ENCODE peak calls at places on chromosomes 5 and 9, in seven cellular contexts. B, P, G, L, K, E and W are unnamed samples.
A peak's percentile ranks its signal among the peaks of the same experiment; 100 is the strongest.

GRCh38 chr9:113746486-113746885 is 129.6 kb upstream of the ZNF618 start:
- DNase-seq in L (no peak), P (no peak), K (no peak), B (no peak), G (no peak), E (no peak), W (no peak)

GRCh38 chr9:90188656-90189055 is 454.0 kb downstream of the DIRAS2 start:
- DNase-seq in B (no peak), G (no peak), L (no peak), K (no peak), P (no peak), E (no peak), W (no peak)

GRCh38 chr5:124744170-124744911 is 2.1 kb downstream of the ZNF608 start:
- DNase-seq in E (peak; percentile 31), L (peak; percentile 60), K (no peak), B (peak; percentile 41), P (no peak), G (no peak), W (no peak)

GRCh38 chr9:89278997-89279739 is 31.8 kb upstream of the CKS2 start:
- DNase-seq in L (no peak), G (peak; percentile 50), K (peak; percentile 68), B (peak; percentile 5), E (peak; percentile 81), P (no peak), W (peak; percentile 3)

GRCh38 chr9:83981126-83981871 is 694 bp downstream of the RMI1 start:
- DNase-seq in L (peak; percentile 35), K (peak; percentile 50), P (no peak), G (peak; percentile 66), E (peak; percentile 58), B (peak; percentile 66), W (no peak)

GRCh38 chr9:130010151-130010988 is 32.6 kb downstream of the FNBP1 start:
- DNase-seq in P (no peak), E (no peak), G (no peak), L (no peak), K (no peak), B (no peak), W (no peak)

GRCh38 chr9:93315118-93315517 is 131.2 kb downstream of the WNK2 start:
- DNase-seq in G (no peak), B (no peak), L (no peak), K (no peak), P (no peak), E (no peak), W (no peak)

GRCh38 chr5:154194348-154195329 is 4.1 kb downstream of the GALNT10 start:
- DNase-seq in K (peak; percentile 85), G (no peak), L (no peak), E (peak; percentile 63), B (no peak), P (no peak), W (no peak)

GRCh38 chr5:179906795-179907569 is 715 bp downstream of the TBC1D9B start:
- DNase-seq in B (no peak), G (peak; percentile 10), K (peak; percentile 40), P (no peak), E (peak; percentile 33), L (peak; percentile 33), W (no peak)

GRCh38 chr5:111997308-111998159 is 240.5 kb upstream of the NREP start:
- DNase-seq in P (no peak), L (peak; percentile 22), E (peak; percentile 100), G (no peak), K (peak; percentile 100), B (no peak), W (peak; percentile 65)

GRCh38 chr5:177392765-177393164 is 7.7 kb downstream of the PFN3 start:
- DNase-seq in G (peak; percentile 8), E (no peak), P (no peak), L (no peak), K (no peak), B (no peak), W (no peak)

GRCh38 chr5:14185336-14186131 is 42.4 kb downstream of the TRIO start:
- DNase-seq in G (no peak), K (peak; percentile 91), B (no peak), E (peak; percentile 97), L (no peak), P (no peak), W (no peak)

GRCh38 chr5:91225848-91226686 is 157.1 kb downstream of the ARRDC3 start:
- DNase-seq in G (no peak), L (peak; percentile 55), B (peak; percentile 13), K (no peak), P (no peak), E (no peak), W (no peak)